ENCODE peak calls at places on chromosomes 16 and 17, in five cellular contexts. N is PC-3; F is activated naive CD4-positive, alpha-beta T cell; L is RCC 7860; X is A172. Z is an unnamed sample.

GRCh38 chr16:51181495-51181795 is 30.4 kb upstream of the SALL1 start:
- DNase-seq in N (no peak), F (no peak), L (no peak), X (peak; percentile 10), Z (no peak)

GRCh38 chr17:81295678-81296381 is 723 bp upstream of the SLC38A10 start:
- DNase-seq in N (peak; percentile 88), F (peak; percentile 20), L (peak; percentile 43), X (peak; percentile 44), Z (no peak)

GRCh38 chr16:80899804-80900592 is 95.6 kb upstream of the CDYL2 start:
- DNase-seq in N (peak; percentile 76), F (no peak), L (no peak), X (peak; percentile 66), Z (no peak)

GRCh38 chr16:61530697-61531096 is 505.5 kb downstream of the CDH8 start:
- DNase-seq in N (no peak), F (no peak), L (no peak), X (no peak), Z (no peak)

GRCh38 chr16:2511996-2512919 is 1.5 kb upstream of the ATP6V0C start:
- DNase-seq in N (no peak), F (no peak), L (no peak), X (no peak), Z (no peak)

GRCh38 chr17:64154321-64155089 is 24.6 kb upstream of the ERN1 start:
- DNase-seq in N (no peak), F (no peak), L (no peak), X (no peak), Z (no peak)

GRCh38 chr16:2090819-2091721 is 43.3 kb downstream of the TSC2 start:
- DNase-seq in N (peak; percentile 84), F (no peak), L (no peak), X (no peak), Z (peak; percentile 50)

GRCh38 chr16:85553436-85554113 is 59.5 kb upstream of the GSE1 start:
- DNase-seq in N (peak; percentile 50), F (no peak), L (peak; percentile 34), X (peak; percentile 41), Z (no peak)

GRCh38 chr16:25823891-25824290 is 132.1 kb downstream of the HS3ST4 start:
- DNase-seq in N (no peak), F (no peak), L (no peak), X (no peak), Z (no peak)

GRCh38 chr17:57881783-57882291 is 32.0 kb upstream of the MRPS23 start:
- DNase-seq in N (no peak), F (no peak), L (no peak), X (no peak), Z (no peak)

GRCh38 chr17:14038206-14038605 is 31.1 kb upstream of the COX10 start:
- DNase-seq in N (no peak), F (no peak), L (no peak), X (peak; percentile 26), Z (no peak)

GRCh38 chr16:3501783-3502400 is 1.1 kb downstream of the CLUAP1 start:
- DNase-seq in N (no peak), F (no peak), L (no peak), X (no peak), Z (no peak)

GRCh38 chr16:4058386-4058785 is 57.9 kb downstream of the ADCY9 start:
- DNase-seq in N (peak; percentile 3), F (no peak), L (no peak), X (no peak), Z (no peak)

GRCh38 chr16:77853125-77853524 is 64.8 kb downstream of the VAT1L start:
- DNase-seq in N (no peak), F (no peak), L (no peak), X (no peak), Z (no peak)

GRCh38 chr17:3949418-3949817 is 14.8 kb downstream of the ATP2A3 start:
- DNase-seq in N (no peak), F (no peak), L (no peak), X (no peak), Z (no peak)

GRCh38 chr16:89025636-89026035 is 48.6 kb upstream of the CBFA2T3 start:
- DNase-seq in N (no peak), F (no peak), L (no peak), X (no peak), Z (no peak)

GRCh38 chr17:1490643-1491405 is 1.7 kb downstream of the MYO1C start:
- DNase-seq in N (peak; percentile 46), F (peak; percentile 24), L (no peak), X (no peak), Z (no peak)

GRCh38 chr16:72768611-72769010 is 279.3 kb downstream of the ZFHX3 start:
- DNase-seq in N (no peak), F (no peak), L (no peak), X (no peak), Z (no peak)

GRCh38 chr17:44442806-44443205 is 53.4 kb upstream of the ITGA2B start:
- DNase-seq in N (no peak), F (no peak), L (no peak), X (no peak), Z (no peak)

GRCh38 chr17:74190807-74191206 is 12.7 kb upstream of the RPL38 start:
- DNase-seq in N (peak; percentile 49), F (no peak), L (no peak), X (no peak), Z (no peak)

GRCh38 chr17:78040561-78041400 is 82.3 kb downstream of the TNRC6C start:
- DNase-seq in N (peak; percentile 80), F (no peak), L (no peak), X (peak; percentile 63), Z (peak; percentile 30)

GRCh38 chr17:69254187-69254586 is 25.6 kb upstream of the ABCA10 start:
- DNase-seq in N (no peak), F (no peak), L (no peak), X (no peak), Z (no peak)